ENCODE peak calls at places on chromosome 12, in four cellular contexts. One of them, this sample, is unnamed.

GRCh38 chr12:112962561-112962960 is 15.8 kb upstream of the OAS2 start:
- DNase-seq in K562: no peak
- DNase-seq in A549: no peak
- DNase-seq in GM12878: no peak
- DNase-seq in this sample: no peak

GRCh38 chr12:102095677-102096263 is 24.1 kb downstream of the NUP37 start:
- DNase-seq in K562: peak
- DNase-seq in A549: peak
- DNase-seq in GM12878: peak
- DNase-seq in this sample: peak

GRCh38 chr12:129790930-129791329 is 112.9 kb downstream of the TMEM132D start:
- DNase-seq in K562: no peak
- DNase-seq in A549: no peak
- DNase-seq in GM12878: no peak
- DNase-seq in this sample: no peak

GRCh38 chr12:111404362-111405148 is 1.2 kb upstream of the SH2B3 start:
- DNase-seq in K562: peak
- DNase-seq in A549: no peak
- DNase-seq in GM12878: no peak
- DNase-seq in this sample: no peak

GRCh38 chr12:12836571-12836970 is 23.4 kb downstream of the DDX47 start:
- DNase-seq in K562: no peak
- DNase-seq in A549: no peak
- DNase-seq in GM12878: no peak
- DNase-seq in this sample: no peak

GRCh38 chr12:74021937-74022336 is 515.7 kb upstream of the ATXN7L3B start:
- DNase-seq in K562: peak
- DNase-seq in A549: peak
- DNase-seq in GM12878: no peak
- DNase-seq in this sample: no peak

GRCh38 chr12:74816398-74817175 is 279.0 kb downstream of the ATXN7L3B start:
- DNase-seq in K562: no peak
- DNase-seq in A549: peak
- DNase-seq in GM12878: no peak
- DNase-seq in this sample: no peak

GRCh38 chr12:27237790-27238771 is 6.0 kb upstream of the STK38L start:
- DNase-seq in K562: no peak
- DNase-seq in A549: no peak
- DNase-seq in GM12878: peak
- DNase-seq in this sample: peak

GRCh38 chr12:113306382-113306781 is 28.5 kb downstream of the SLC8B1 start:
- DNase-seq in K562: no peak
- DNase-seq in A549: no peak
- DNase-seq in GM12878: no peak
- DNase-seq in this sample: peak

GRCh38 chr12:124458220-124458991 is 109.0 kb downstream of the NCOR2 start:
- DNase-seq in K562: no peak
- DNase-seq in A549: no peak
- DNase-seq in GM12878: no peak
- DNase-seq in this sample: no peak

GRCh38 chr12:46470975-46471374 is 98.4 kb upstream of the SLC38A2 start:
- DNase-seq in K562: no peak
- DNase-seq in A549: no peak
- DNase-seq in GM12878: no peak
- DNase-seq in this sample: peak

GRCh38 chr12:123928274-123928865 is 44.3 kb downstream of the CCDC92 start:
- DNase-seq in K562: peak
- DNase-seq in A549: no peak
- DNase-seq in GM12878: no peak
- DNase-seq in this sample: no peak

GRCh38 chr12:65464930-65465329 is 186.4 kb downstream of the MSRB3 start:
- DNase-seq in K562: no peak
- DNase-seq in A549: no peak
- DNase-seq in GM12878: no peak
- DNase-seq in this sample: peak

GRCh38 chr12:84270470-84271140 is 642.0 kb downstream of the SLC6A15 start:
- DNase-seq in K562: no peak
- DNase-seq in A549: peak
- DNase-seq in GM12878: no peak
- DNase-seq in this sample: no peak

GRCh38 chr12:125330645-125331341 is 265.6 kb downstream of the AACS start:
- DNase-seq in K562: peak
- DNase-seq in A549: peak
- DNase-seq in GM12878: no peak
- DNase-seq in this sample: no peak

GRCh38 chr12:15597125-15597830 is 191.9 kb downstream of the EPS8 start:
- DNase-seq in K562: no peak
- DNase-seq in A549: no peak
- DNase-seq in GM12878: no peak
- DNase-seq in this sample: no peak

GRCh38 chr12:73678335-73678734 is 859.3 kb upstream of the ATXN7L3B start:
- DNase-seq in K562: no peak
- DNase-seq in A549: no peak
- DNase-seq in GM12878: no peak
- DNase-seq in this sample: no peak

GRCh38 chr12:115341442-115341841 is 657.5 kb upstream of the TBX3 start:
- DNase-seq in K562: no peak
- DNase-seq in A549: peak
- DNase-seq in GM12878: no peak
- DNase-seq in this sample: peak

GRCh38 chr12:69502342-69503081 is 32.3 kb downstream of the FRS2 start:
- DNase-seq in K562: no peak
- DNase-seq in A549: peak
- DNase-seq in GM12878: no peak
- DNase-seq in this sample: no peak

GRCh38 chr12:25496098-25496587 is 56.9 kb downstream of the LMNTD1 start:
- DNase-seq in K562: no peak
- DNase-seq in A549: no peak
- DNase-seq in GM12878: no peak
- DNase-seq in this sample: peak

GRCh38 chr12:63820427-63820826 is 24.1 kb upstream of the SRGAP1 start:
- DNase-seq in K562: no peak
- DNase-seq in A549: no peak
- DNase-seq in GM12878: no peak
- DNase-seq in this sample: no peak

GRCh38 chr12:1835178-1836131 is 15.1 kb downstream of the LRTM2 start:
- DNase-seq in K562: no peak
- DNase-seq in A549: no peak
- DNase-seq in GM12878: no peak
- DNase-seq in this sample: no peak

GRCh38 chr12:6311822-6312528 is 1.5 kb downstream of the PLEKHG6 start:
- DNase-seq in K562: no peak
- DNase-seq in A549: no peak
- DNase-seq in GM12878: no peak
- DNase-seq in this sample: no peak

GRCh38 chr12:5768171-5768879 is 176.7 kb downstream of the ANO2 start:
- DNase-seq in K562: no peak
- DNase-seq in A549: no peak
- DNase-seq in GM12878: no peak
- DNase-seq in this sample: no peak

GRCh38 chr12:96534339-96534738 is 45.0 kb downstream of the CFAP54 start:
- DNase-seq in K562: no peak
- DNase-seq in A549: peak
- DNase-seq in GM12878: no peak
- DNase-seq in this sample: no peak

GRCh38 chr12:65823481-65824313 is 586 bp upstream of the HMGA2 start:
- DNase-seq in K562: no peak
- DNase-seq in A549: peak
- DNase-seq in GM12878: no peak
- DNase-seq in this sample: peak

GRCh38 chr12:130161261-130162231 is 718 bp upstream of the FZD10 start:
- DNase-seq in K562: no peak
- DNase-seq in A549: no peak
- DNase-seq in GM12878: no peak
- DNase-seq in this sample: no peak

GRCh38 chr12:83074495-83074894 is 387.8 kb downstream of the TMTC2 start:
- DNase-seq in K562: peak
- DNase-seq in A549: peak
- DNase-seq in GM12878: no peak
- DNase-seq in this sample: no peak

GRCh38 chr12:71152838-71153237 is 5.0 kb downstream of the TSPAN8 start:
- DNase-seq in K562: no peak
- DNase-seq in A549: no peak
- DNase-seq in GM12878: no peak
- DNase-seq in this sample: no peak

GRCh38 chr12:96194901-96195844 is 998 bp downstream of the ELK3 start:
- DNase-seq in K562: peak
- DNase-seq in A549: peak
- DNase-seq in GM12878: peak
- DNase-seq in this sample: peak

GRCh38 chr12:57637364-57637763 is 4.4 kb upstream of the B4GALNT1 start:
- DNase-seq in K562: no peak
- DNase-seq in A549: peak
- DNase-seq in GM12878: no peak
- DNase-seq in this sample: no peak

GRCh38 chr12:123097521-123098084 is 53.3 kb downstream of the PITPNM2 start:
- DNase-seq in K562: no peak
- DNase-seq in A549: no peak
- DNase-seq in GM12878: no peak
- DNase-seq in this sample: no peak

GRCh38 chr12:126454581-126454980 is 1389.3 kb downstream of the AACS start:
- DNase-seq in K562: no peak
- DNase-seq in A549: no peak
- DNase-seq in GM12878: no peak
- DNase-seq in this sample: no peak

GRCh38 chr12:113905829-113906228 is 60.3 kb downstream of the RBM19 start:
- DNase-seq in K562: no peak
- DNase-seq in A549: no peak
- DNase-seq in GM12878: no peak
- DNase-seq in this sample: no peak

GRCh38 chr12:101653030-101653429 is 44.4 kb upstream of the CHPT1 start:
- DNase-seq in K562: peak
- DNase-seq in A549: no peak
- DNase-seq in GM12878: no peak
- DNase-seq in this sample: no peak

GRCh38 chr12:11688831-11689230 is 39.4 kb downstream of the ETV6 start:
- DNase-seq in K562: no peak
- DNase-seq in A549: no peak
- DNase-seq in GM12878: no peak
- DNase-seq in this sample: peak

GRCh38 chr12:11685716-11686115 is 36.2 kb downstream of the ETV6 start:
- DNase-seq in K562: no peak
- DNase-seq in A549: no peak
- DNase-seq in GM12878: no peak
- DNase-seq in this sample: peak

GRCh38 chr12:11688379-11688778 is 38.9 kb downstream of the ETV6 start:
- DNase-seq in K562: no peak
- DNase-seq in A549: no peak
- DNase-seq in GM12878: no peak
- DNase-seq in this sample: no peak

GRCh38 chr12:11686135-11686534 is 36.7 kb downstream of the ETV6 start:
- DNase-seq in K562: no peak
- DNase-seq in A549: no peak
- DNase-seq in GM12878: no peak
- DNase-seq in this sample: no peak

GRCh38 chr12:11687538-11687937 is 38.1 kb downstream of the ETV6 start:
- DNase-seq in K562: no peak
- DNase-seq in A549: no peak
- DNase-seq in GM12878: no peak
- DNase-seq in this sample: peak
- TF ChIP-seq ELK1 in K562: no peak
- TF ChIP-seq ELK1 in A549: no peak
- TF ChIP-seq ELK1 in GM12878: no peak
- TF ChIP-seq ELK1 in this sample: no peak

GRCh38 chr12:131902332-131903241 is 8.2 kb downstream of the ULK1 start:
- DNase-seq in K562: no peak
- DNase-seq in A549: no peak
- DNase-seq in GM12878: no peak
- DNase-seq in this sample: no peak
- TF ChIP-seq ELK1 in K562: no peak
- TF ChIP-seq ELK1 in A549: no peak
- TF ChIP-seq ELK1 in GM12878: no peak
- TF ChIP-seq ELK1 in this sample: no peak

GRCh38 chr12:53251477-53252348 is 16.4 kb upstream of the ESPL1 start:
- DNase-seq in K562: peak
- DNase-seq in A549: peak
- DNase-seq in GM12878: peak
- DNase-seq in this sample: peak
- TF ChIP-seq ELK1 in K562: no peak
- TF ChIP-seq ELK1 in A549: no peak
- TF ChIP-seq ELK1 in GM12878: peak
- TF ChIP-seq ELK1 in this sample: no peak

GRCh38 chr12:98465505-98465904 is 49.9 kb upstream of the TMPO start:
- DNase-seq in K562: no peak
- DNase-seq in A549: no peak
- DNase-seq in GM12878: no peak
- DNase-seq in this sample: no peak

GRCh38 chr12:98465950-98466349 is 49.4 kb upstream of the TMPO start:
- DNase-seq in K562: no peak
- DNase-seq in A549: no peak
- DNase-seq in GM12878: no peak
- DNase-seq in this sample: no peak

GRCh38 chr12:98466970-98467369 is 48.4 kb upstream of the TMPO start:
- DNase-seq in K562: no peak
- DNase-seq in A549: no peak
- DNase-seq in GM12878: no peak
- DNase-seq in this sample: no peak

GRCh38 chr12:98469108-98469507 is 46.3 kb upstream of the TMPO start:
- DNase-seq in K562: no peak
- DNase-seq in A549: no peak
- DNase-seq in GM12878: no peak
- DNase-seq in this sample: no peak

DNA sequence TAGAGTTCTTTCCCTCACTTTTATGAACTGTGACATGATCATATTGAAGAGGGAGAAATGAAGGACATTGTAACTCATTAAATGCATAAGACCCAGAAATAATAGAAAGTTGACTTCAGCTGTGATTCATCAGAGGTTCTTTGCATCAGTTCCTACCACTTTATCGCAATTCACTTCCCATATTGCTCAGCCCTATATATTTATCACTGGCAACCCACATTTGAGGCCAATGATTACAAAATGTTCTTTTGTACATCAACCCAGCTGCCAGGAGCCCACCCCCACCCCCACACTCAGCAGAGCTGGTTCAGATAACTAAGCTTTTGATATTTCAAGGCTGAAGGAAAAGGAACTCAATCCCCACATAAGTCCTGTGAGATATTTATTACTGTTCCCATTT is 51.2 kb upstream of the TMPO start:
- DNase-seq in K562: no peak
- DNase-seq in A549: no peak
- DNase-seq in GM12878: no peak
- DNase-seq in this sample: peak
- TF ChIP-seq ELK1 in K562: no peak
- TF ChIP-seq ELK1 in A549: no peak
- TF ChIP-seq ELK1 in GM12878: no peak
- TF ChIP-seq ELK1 in this sample: no peak

GRCh38 chr12:44476683-44477082 is 399.4 kb downstream of the NELL2 start:
- DNase-seq in K562: no peak
- DNase-seq in A549: no peak
- DNase-seq in GM12878: no peak
- DNase-seq in this sample: no peak
- TF ChIP-seq ELK1 in K562: no peak
- TF ChIP-seq ELK1 in A549: no peak
- TF ChIP-seq ELK1 in GM12878: no peak
- TF ChIP-seq ELK1 in this sample: no peak

GRCh38 chr12:7650091-7650490 is 15.6 kb downstream of the APOBEC1 start:
- DNase-seq in K562: no peak
- DNase-seq in A549: no peak
- DNase-seq in GM12878: no peak
- DNase-seq in this sample: no peak
- TF ChIP-seq ELK1 in K562: no peak
- TF ChIP-seq ELK1 in A549: no peak
- TF ChIP-seq ELK1 in GM12878: no peak
- TF ChIP-seq ELK1 in this sample: no peak

GRCh38 chr12:92326877-92327276 is 181.2 kb upstream of the BTG1 start:
- DNase-seq in K562: no peak
- DNase-seq in A549: no peak
- DNase-seq in GM12878: no peak
- DNase-seq in this sample: no peak
- TF ChIP-seq ELK1 in K562: no peak
- TF ChIP-seq ELK1 in A549: no peak
- TF ChIP-seq ELK1 in GM12878: no peak
- TF ChIP-seq ELK1 in this sample: no peak